ENCODE peak calls at places on chromosome 15, in seven cellular contexts. D, I, S, X, B, Y and G are unnamed samples.
A peak's percentile ranks its signal among the peaks of the same experiment; 100 is the strongest.

GRCh38 chr15:69893863-69894262 is 203.9 kb downstream of the TLE3 start:
- DNase-seq in D (peak; percentile 49), I (peak; percentile 66), S (peak; percentile 60), X (peak; percentile 43), B (no peak), Y (peak; percentile 36), G (peak; percentile 46)

GRCh38 chr15:52709172-52709979 is 30.2 kb upstream of the ATOSA start:
- DNase-seq in D (peak; percentile 35), I (no peak), S (no peak), X (no peak), B (peak; percentile 75), Y (peak; percentile 80), G (no peak)

GRCh38 chr15:91871138-91871537 is 17.6 kb downstream of the SLCO3A1 start:
- DNase-seq in D (no peak), I (no peak), S (no peak), X (no peak), B (no peak), Y (no peak), G (no peak)

GRCh38 chr15:51680316-51680715 is 987 bp upstream of the SCG3 start:
- DNase-seq in D (no peak), I (no peak), S (no peak), X (no peak), B (no peak), Y (no peak), G (no peak)

GRCh38 chr15:65421360-65422215 is 1.2 kb downstream of the IGDCC4 start:
- DNase-seq in D (no peak), I (no peak), S (peak; percentile 73), X (peak; percentile 33), B (no peak), Y (peak; percentile 85), G (peak; percentile 62)

GRCh38 chr15:89822030-89822429 is 7.4 kb upstream of the ANPEP start:
- DNase-seq in D (peak; percentile 65), I (no peak), S (no peak), X (no peak), B (no peak), Y (no peak), G (no peak)

GRCh38 chr15:96553006-96553405 is 222.5 kb downstream of the NR2F2 start:
- DNase-seq in D (peak; percentile 42), I (no peak), S (no peak), X (no peak), B (no peak), Y (no peak), G (no peak)

GRCh38 chr15:76799760-76800159 is 105.4 kb downstream of the SCAPER start:
- DNase-seq in D (peak; percentile 63), I (peak; percentile 57), S (peak; percentile 88), X (no peak), B (no peak), Y (no peak), G (no peak)

GRCh38 chr15:65195542-65196026 is 10.4 kb upstream of the CLPX start:
- DNase-seq in D (no peak), I (peak; percentile 65), S (no peak), X (no peak), B (no peak), Y (no peak), G (no peak)

GRCh38 chr15:68278345-68279217 is 1.0 kb downstream of the FEM1B start:
- DNase-seq in D (peak; percentile 28), I (peak; percentile 47), S (peak; percentile 35), X (peak; percentile 58), B (peak; percentile 63), Y (no peak), G (peak; percentile 65)

GRCh38 chr15:54594115-54594514 is 602.6 kb downstream of the RSL24D1 start:
- DNase-seq in D (no peak), I (no peak), S (no peak), X (no peak), B (no peak), Y (no peak), G (no peak)

GRCh38 chr15:59360305-59360704 is 12.4 kb downstream of the MYO1E start:
- DNase-seq in D (no peak), I (no peak), S (no peak), X (no peak), B (no peak), Y (no peak), G (no peak)

GRCh38 chr15:24848050-24848449 is 106.7 kb upstream of the SNRPN start:
- DNase-seq in D (no peak), I (peak; percentile 28), S (peak; percentile 57), X (no peak), B (no peak), Y (peak; percentile 81), G (peak; percentile 28)

GRCh38 chr15:88897456-88898194 is 2.3 kb upstream of the HAPLN3 start:
- DNase-seq in D (peak; percentile 79), I (peak; percentile 88), S (peak; percentile 71), X (peak; percentile 90), B (peak; percentile 78), Y (peak; percentile 95), G (peak; percentile 73)

GRCh38 chr15:98403569-98403968 is 244.8 kb upstream of the IGF1R start:
- DNase-seq in D (no peak), I (no peak), S (no peak), X (no peak), B (no peak), Y (no peak), G (no peak)

GRCh38 chr15:70469182-70469581 is 294.2 kb downstream of the UACA start:
- DNase-seq in D (no peak), I (no peak), S (no peak), X (no peak), B (no peak), Y (no peak), G (no peak)

GRCh38 chr15:35256555-35256954 is 171.5 kb upstream of the NANOGP8 start:
- DNase-seq in D (peak; percentile 22), I (no peak), S (peak; percentile 60), X (no peak), B (no peak), Y (no peak), G (no peak)

GRCh38 chr15:93189562-93189961 is 100.6 kb upstream of the RGMA start:
- DNase-seq in D (no peak), I (no peak), S (no peak), X (no peak), B (no peak), Y (no peak), G (no peak)

GRCh38 chr15:94265009-94265408 is 33.6 kb downstream of the MCTP2 start:
- DNase-seq in D (peak; percentile 84), I (no peak), S (peak; percentile 55), X (no peak), B (no peak), Y (no peak), G (no peak)

GRCh38 chr15:96321422-96322391 is 8.8 kb upstream of the NR2F2 start:
- DNase-seq in D (no peak), I (no peak), S (peak; percentile 11), X (peak; percentile 73), B (no peak), Y (peak; percentile 44), G (peak; percentile 50)

GRCh38 chr15:58690703-58691102 is 58.8 kb downstream of the ADAM10 start:
- DNase-seq in D (no peak), I (no peak), S (no peak), X (no peak), B (no peak), Y (no peak), G (no peak)

GRCh38 chr15:101054991-101055390 is 135.8 kb downstream of the LRRK1 start:
- DNase-seq in D (no peak), I (no peak), S (no peak), X (no peak), B (no peak), Y (peak; percentile 2), G (no peak)

GRCh38 chr15:100727291-100727851 is 125.0 kb downstream of the ASB7 start:
- DNase-seq in D (peak; percentile 93), I (no peak), S (no peak), X (peak; percentile 70), B (peak; percentile 31), Y (no peak), G (no peak)

GRCh38 chr15:87744815-87745214 is 511.7 kb downstream of the NTRK3 start:
- DNase-seq in D (no peak), I (no peak), S (no peak), X (no peak), B (no peak), Y (no peak), G (no peak)

GRCh38 chr15:99059010-99059981 is 45.6 kb upstream of the SYNM start:
- DNase-seq in D (peak; percentile 50), I (peak; percentile 86), S (peak; percentile 87), X (peak; percentile 92), B (peak; percentile 76), Y (peak; percentile 88), G (peak; percentile 77)

GRCh38 chr15:64209680-64210334 is 47.0 kb upstream of the PPIB start:
- DNase-seq in D (peak; percentile 35), I (peak; percentile 71), S (peak; percentile 64), X (no peak), B (no peak), Y (peak; percentile 28), G (no peak)

GRCh38 chr15:74983725-74984231 is 11.6 kb upstream of the SCAMP5 start:
- DNase-seq in D (peak; percentile 77), I (no peak), S (no peak), X (no peak), B (no peak), Y (no peak), G (no peak)

GRCh38 chr15:77907824-77908751 is 169.4 kb downstream of the TBC1D2B start:
- DNase-seq in D (peak; percentile 47), I (no peak), S (peak; percentile 18), X (no peak), B (no peak), Y (peak; percentile 61), G (no peak)
- TF ChIP-seq CTCF in D (peak; percentile 20), I (no peak), S (peak; percentile 32), X (no peak), B (no peak), Y (no peak), G (no peak)

DNA sequence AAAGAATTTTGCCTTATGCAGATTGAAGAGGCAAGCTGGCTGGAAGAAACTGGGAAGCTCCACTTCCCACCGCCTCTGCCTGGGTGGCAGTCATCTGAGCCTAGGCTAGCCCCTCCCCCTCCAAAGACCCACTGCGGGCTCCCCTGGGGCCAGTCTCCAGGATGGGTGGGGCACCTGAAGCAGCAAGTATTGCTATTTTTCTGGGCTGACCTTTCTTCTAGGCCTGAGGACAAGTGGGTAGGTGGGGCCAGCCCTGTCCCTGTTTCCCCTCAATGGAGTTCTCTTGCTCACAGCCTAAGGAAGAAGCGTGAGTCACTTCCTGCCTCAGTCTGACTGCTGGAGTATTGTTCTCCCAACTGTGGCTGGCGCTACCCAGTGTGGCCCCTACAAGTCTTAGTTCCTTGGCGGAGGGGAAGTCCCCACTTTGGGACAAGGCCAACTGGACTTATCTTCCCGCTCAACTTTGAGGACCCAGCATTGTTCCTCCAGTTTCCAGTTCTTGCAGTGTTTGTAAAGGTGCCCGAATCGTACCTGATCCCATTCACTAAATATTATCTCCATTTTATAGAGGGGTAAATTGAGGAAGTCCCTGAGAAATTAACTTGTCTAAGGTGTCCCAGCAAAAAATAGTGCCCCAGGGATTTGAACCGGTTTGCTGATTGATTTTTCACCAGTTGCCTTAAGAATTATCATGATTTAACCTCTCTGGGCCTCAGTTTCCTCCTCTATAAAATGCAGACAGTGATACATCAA is 1.4 kb downstream of the FURIN start:
- DNase-seq in D (peak; percentile 95), I (peak; percentile 90), S (peak; percentile 84), X (peak; percentile 75), B (no peak), Y (peak; percentile 76), G (peak; percentile 29)
- TF ChIP-seq CTCF in D (no peak), I (no peak), S (no peak), X (no peak), B (no peak), Y (no peak), G (no peak)

GRCh38 chr15:60370105-60370803 is 27.5 kb downstream of the ANXA2 start:
- DNase-seq in D (peak; percentile 86), I (peak; percentile 68), S (no peak), X (peak; percentile 57), B (no peak), Y (no peak), G (no peak)
- TF ChIP-seq CTCF in D (no peak), I (no peak), S (no peak), X (no peak), B (no peak), Y (no peak), G (no peak)

GRCh38 chr15:43225201-43225949 is 4.6 kb upstream of the EPB42 start:
- DNase-seq in D (peak; percentile 77), I (peak; percentile 82), S (peak; percentile 63), X (peak; percentile 27), B (no peak), Y (peak; percentile 83), G (no peak)
- TF ChIP-seq CTCF in D (peak; percentile 75), I (peak; percentile 85), S (peak; percentile 75), X (peak; percentile 62), B (peak; percentile 63), Y (peak; percentile 64), G (peak; percentile 78)